ENCODE peak calls at places on chromosomes 11 and 22, in six cellular contexts. One of them, this sample, is unnamed.

GRCh38 chr11:105152556-105152955 is 13.0 kb upstream of the CARD18 start:
- DNase-seq in MCF 10A: peak
- DNase-seq in WTC11: no peak
- DNase-seq in GM23248: no peak
- DNase-seq in tibial artery: no peak
- DNase-seq in BE2C: no peak
- DNase-seq in this sample: no peak

GRCh38 chr11:13118194-13118593 is 109.1 kb downstream of the RASSF10 start:
- DNase-seq in MCF 10A: peak
- DNase-seq in WTC11: no peak
- DNase-seq in BE2C: no peak
- DNase-seq in tibial artery: no peak
- DNase-seq in GM23248: peak
- DNase-seq in this sample: no peak

GRCh38 chr11:43969543-43969942 is 27.1 kb downstream of the C11orf96 start:
- DNase-seq in GM23248: peak
- DNase-seq in BE2C: peak
- DNase-seq in WTC11: no peak
- DNase-seq in tibial artery: no peak
- DNase-seq in MCF 10A: peak
- DNase-seq in this sample: no peak

GRCh38 chr11:82557274-82557673 is 176.4 kb downstream of the FAM181B start:
- DNase-seq in GM23248: no peak
- DNase-seq in BE2C: no peak
- DNase-seq in WTC11: no peak
- DNase-seq in MCF 10A: no peak
- DNase-seq in tibial artery: peak
- DNase-seq in this sample: no peak

GRCh38 chr11:97398246-97398645 is 1008.4 kb downstream of the JRKL start:
- DNase-seq in tibial artery: no peak
- DNase-seq in GM23248: no peak
- DNase-seq in WTC11: no peak
- DNase-seq in BE2C: no peak
- DNase-seq in MCF 10A: no peak
- DNase-seq in this sample: no peak

GRCh38 chr11:87239001-87239400 is 201.3 kb downstream of the TMEM135 start:
- DNase-seq in tibial artery: no peak
- DNase-seq in BE2C: no peak
- DNase-seq in GM23248: no peak
- DNase-seq in MCF 10A: no peak
- DNase-seq in WTC11: no peak
- DNase-seq in this sample: no peak

GRCh38 chr11:65811764-65812475 is 21.8 kb upstream of the SNX32 start:
- DNase-seq in tibial artery: no peak
- DNase-seq in GM23248: no peak
- DNase-seq in BE2C: no peak
- DNase-seq in MCF 10A: no peak
- DNase-seq in WTC11: no peak
- DNase-seq in this sample: no peak

GRCh38 chr11:45597116-45597515 is 68.3 kb downstream of the CHST1 start:
- DNase-seq in MCF 10A: no peak
- DNase-seq in tibial artery: no peak
- DNase-seq in GM23248: no peak
- DNase-seq in WTC11: no peak
- DNase-seq in BE2C: no peak
- DNase-seq in this sample: no peak

GRCh38 chr11:727859-728748 is 19.2 kb upstream of the TALDO1 start:
- DNase-seq in WTC11: peak
- DNase-seq in BE2C: peak
- DNase-seq in GM23248: peak
- DNase-seq in tibial artery: peak
- DNase-seq in MCF 10A: peak
- DNase-seq in this sample: peak

GRCh38 chr11:64340671-64341335 is 799 bp downstream of the CCDC88B start:
- DNase-seq in tibial artery: no peak
- DNase-seq in GM23248: peak
- DNase-seq in BE2C: peak
- DNase-seq in MCF 10A: no peak
- DNase-seq in WTC11: peak
- DNase-seq in this sample: no peak

GRCh38 chr11:102458531-102458930 is 6.0 kb upstream of the TMEM123 start:
- DNase-seq in GM23248: no peak
- DNase-seq in WTC11: no peak
- DNase-seq in BE2C: no peak
- DNase-seq in tibial artery: no peak
- DNase-seq in MCF 10A: peak
- DNase-seq in this sample: no peak

GRCh38 chr11:19701421-19701820 is 11.2 kb upstream of the NAV2 start:
- DNase-seq in MCF 10A: no peak
- DNase-seq in BE2C: no peak
- DNase-seq in GM23248: peak
- DNase-seq in tibial artery: no peak
- DNase-seq in WTC11: no peak
- DNase-seq in this sample: no peak

GRCh38 chr11:2587976-2588748 is 111.6 kb downstream of the KCNQ1OT1 start:
- DNase-seq in WTC11: no peak
- DNase-seq in MCF 10A: no peak
- DNase-seq in GM23248: no peak
- DNase-seq in BE2C: peak
- DNase-seq in tibial artery: peak
- DNase-seq in this sample: peak

GRCh38 chr11:118406599-118407166 is 5.3 kb downstream of the ATP5MG start:
- DNase-seq in WTC11: no peak
- DNase-seq in MCF 10A: no peak
- DNase-seq in tibial artery: no peak
- DNase-seq in BE2C: no peak
- DNase-seq in GM23248: peak
- DNase-seq in this sample: no peak

GRCh38 chr11:10499452-10500262 is 41.3 kb downstream of the RNF141 start:
- DNase-seq in GM23248: no peak
- DNase-seq in tibial artery: peak
- DNase-seq in MCF 10A: peak
- DNase-seq in WTC11: no peak
- DNase-seq in BE2C: no peak
- DNase-seq in this sample: no peak

GRCh38 chr11:113773092-113773415 is 438 bp downstream of the ZW10 start:
- DNase-seq in WTC11: peak
- DNase-seq in BE2C: peak
- DNase-seq in GM23248: peak
- DNase-seq in tibial artery: peak
- DNase-seq in MCF 10A: no peak
- DNase-seq in this sample: no peak

GRCh38 chr11:95545116-95545875 is 244.3 kb downstream of the FAM76B start:
- DNase-seq in GM23248: peak
- DNase-seq in WTC11: peak
- DNase-seq in BE2C: peak
- DNase-seq in tibial artery: no peak
- DNase-seq in MCF 10A: peak
- DNase-seq in this sample: no peak

GRCh38 chr22:24208012-24208749 is 26.9 kb downstream of the SUSD2 start:
- DNase-seq in BE2C: no peak
- DNase-seq in MCF 10A: peak
- DNase-seq in tibial artery: peak
- DNase-seq in GM23248: peak
- DNase-seq in WTC11: no peak
- DNase-seq in this sample: no peak

GRCh38 chr22:27726726-27727449 is 74.7 kb downstream of the MN1 start:
- DNase-seq in MCF 10A: peak
- DNase-seq in tibial artery: peak
- DNase-seq in WTC11: no peak
- DNase-seq in BE2C: no peak
- DNase-seq in GM23248: peak
- DNase-seq in this sample: no peak

GRCh38 chr11:117220568-117220967 is 11.3 kb downstream of the PCSK7 start:
- DNase-seq in MCF 10A: no peak
- DNase-seq in GM23248: no peak
- DNase-seq in WTC11: no peak
- DNase-seq in tibial artery: peak
- DNase-seq in BE2C: no peak
- DNase-seq in this sample: peak

GRCh38 chr11:86458294-86459001 is 83.8 kb downstream of the CCDC81 start:
- DNase-seq in GM23248: no peak
- DNase-seq in BE2C: no peak
- DNase-seq in tibial artery: peak
- DNase-seq in WTC11: no peak
- DNase-seq in MCF 10A: no peak
- DNase-seq in this sample: no peak

GRCh38 chr22:37196539-37197450 is 8.7 kb upstream of the C1QTNF6 start:
- DNase-seq in BE2C: peak
- DNase-seq in GM23248: peak
- DNase-seq in WTC11: no peak
- DNase-seq in MCF 10A: peak
- DNase-seq in tibial artery: peak
- DNase-seq in this sample: peak

GRCh38 chr11:129973809-129974208 is 28.8 kb downstream of the PRDM10 start:
- DNase-seq in MCF 10A: no peak
- DNase-seq in BE2C: no peak
- DNase-seq in GM23248: no peak
- DNase-seq in WTC11: peak
- DNase-seq in tibial artery: no peak
- DNase-seq in this sample: no peak

GRCh38 chr11:69923641-69924307 is 104.6 kb upstream of the FGF3 start:
- DNase-seq in BE2C: peak
- DNase-seq in MCF 10A: no peak
- DNase-seq in tibial artery: peak
- DNase-seq in GM23248: no peak
- DNase-seq in WTC11: peak
- DNase-seq in this sample: no peak

This sample was measured in omental fat pad.